ENCODE peak calls at places on chromosome 7, in seven cellular contexts. G is HepG2, F is K562, T is H1, D is SK-N-SH, M is NT2/D1, Q is GM12878. H is an unnamed sample.

GRCh38 chr7:150340024-150340749 is 1.2 kb downstream of the RARRES2 start:
- DNase-seq in G (peak), F (no peak), T (no peak), D (no peak), M (no peak), Q (no peak), H (no peak)

GRCh38 chr7:28596245-28596935 is 184.1 kb downstream of the CREB5 start:
- DNase-seq in G (peak), F (no peak), T (no peak), D (no peak), M (no peak), Q (no peak), H (no peak)

GRCh38 chr7:38929460-38930171 is 20.6 kb upstream of the VPS41 start:
- DNase-seq in G (no peak), F (peak), T (no peak), D (no peak), M (no peak), Q (no peak), H (no peak)

GRCh38 chr7:31788891-31789680 is 102.1 kb downstream of the PPP1R17 start:
- DNase-seq in G (no peak), F (no peak), T (no peak), D (no peak), M (no peak), Q (no peak), H (no peak)

GRCh38 chr7:133940368-133940767 is 186.8 kb upstream of the LRGUK start:
- DNase-seq in G (no peak), F (no peak), T (no peak), D (no peak), M (no peak), Q (no peak), H (no peak)

GRCh38 chr7:128738570-128739047 is 550 bp upstream of the CALU start:
- DNase-seq in G (no peak), F (peak), T (no peak), D (peak), M (no peak), Q (no peak), H (no peak)

GRCh38 chr7:97499204-97499603 is 232.7 kb upstream of the TAC1 start:
- DNase-seq in G (peak), F (peak), T (peak), D (peak), M (peak), Q (no peak), H (peak)

GRCh38 chr7:129943352-129943751 is 9.4 kb downstream of the UBE2H start:
- DNase-seq in G (no peak), F (no peak), T (no peak), D (no peak), M (no peak), Q (no peak), H (no peak)

GRCh38 chr7:84139986-84140729 is 54.4 kb downstream of the SEMA3A start:
- DNase-seq in G (peak), F (no peak), T (no peak), D (no peak), M (no peak), Q (no peak), H (no peak)

GRCh38 chr7:29854257-29854938 is 48.1 kb downstream of the WIPF3 start:
- DNase-seq in G (no peak), F (peak), T (no peak), D (no peak), M (peak), Q (no peak), H (no peak)

GRCh38 chr7:103944230-103944900 is 45.1 kb downstream of the RELN start:
- DNase-seq in G (no peak), F (no peak), T (no peak), D (no peak), M (no peak), Q (no peak), H (no peak)

GRCh38 chr7:910441-910861 is 34.1 kb downstream of the GET4 start:
- DNase-seq in G (no peak), F (no peak), T (no peak), D (no peak), M (no peak), Q (no peak), H (no peak)

GRCh38 chr7:28149291-28150101 is 31.1 kb downstream of the JAZF1 start:
- DNase-seq in G (no peak), F (no peak), T (no peak), D (no peak), M (no peak), Q (peak), H (no peak)

GRCh38 chr7:29102554-29103151 is 43.7 kb downstream of the CPVL start:
- DNase-seq in G (peak), F (peak), T (peak), D (peak), M (peak), Q (no peak), H (peak)

DNA sequence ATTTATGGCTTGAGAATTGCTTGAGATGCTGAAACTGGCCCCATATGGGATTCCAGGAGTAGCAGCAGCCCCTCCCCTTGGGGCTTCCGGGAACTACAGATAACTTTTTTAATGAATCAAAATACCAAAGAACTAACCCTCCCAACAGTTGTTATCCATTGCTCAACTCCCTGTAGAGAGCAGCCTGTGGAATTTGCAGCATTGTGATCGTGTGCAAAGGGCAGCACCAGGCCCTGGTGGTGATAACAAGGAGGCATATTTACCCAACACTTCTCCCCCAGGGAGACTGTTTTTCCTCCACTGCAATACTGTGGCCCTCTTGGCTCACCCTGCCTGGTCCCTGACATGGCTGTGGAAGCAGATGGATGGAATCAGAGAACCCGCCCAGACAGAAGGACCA is 196.2 kb downstream of the PLXNA4 start:
- DNase-seq in G (peak), F (no peak), T (no peak), D (no peak), M (no peak), Q (no peak), H (no peak)
- TF ChIP-seq YY1 in G (no peak), F (no peak), T (no peak), D (no peak), M (no peak), Q (no peak), H (no peak)

GRCh38 chr7:151800861-151801260 is 76.1 kb downstream of the PRKAG2 start:
- DNase-seq in G (no peak), F (no peak), T (no peak), D (no peak), M (no peak), Q (no peak), H (no peak)

GRCh38 chr7:151800391-151800790 is 76.5 kb downstream of the PRKAG2 start:
- DNase-seq in G (no peak), F (no peak), T (no peak), D (no peak), M (no peak), Q (no peak), H (no peak)

GRCh38 chr7:151799506-151799905 is 77.4 kb downstream of the PRKAG2 start:
- DNase-seq in G (no peak), F (no peak), T (no peak), D (no peak), M (no peak), Q (no peak), H (no peak)

GRCh38 chr7:151796871-151797270 is 80.0 kb downstream of the PRKAG2 start:
- DNase-seq in G (no peak), F (no peak), T (no peak), D (no peak), M (no peak), Q (no peak), H (no peak)

DNA sequence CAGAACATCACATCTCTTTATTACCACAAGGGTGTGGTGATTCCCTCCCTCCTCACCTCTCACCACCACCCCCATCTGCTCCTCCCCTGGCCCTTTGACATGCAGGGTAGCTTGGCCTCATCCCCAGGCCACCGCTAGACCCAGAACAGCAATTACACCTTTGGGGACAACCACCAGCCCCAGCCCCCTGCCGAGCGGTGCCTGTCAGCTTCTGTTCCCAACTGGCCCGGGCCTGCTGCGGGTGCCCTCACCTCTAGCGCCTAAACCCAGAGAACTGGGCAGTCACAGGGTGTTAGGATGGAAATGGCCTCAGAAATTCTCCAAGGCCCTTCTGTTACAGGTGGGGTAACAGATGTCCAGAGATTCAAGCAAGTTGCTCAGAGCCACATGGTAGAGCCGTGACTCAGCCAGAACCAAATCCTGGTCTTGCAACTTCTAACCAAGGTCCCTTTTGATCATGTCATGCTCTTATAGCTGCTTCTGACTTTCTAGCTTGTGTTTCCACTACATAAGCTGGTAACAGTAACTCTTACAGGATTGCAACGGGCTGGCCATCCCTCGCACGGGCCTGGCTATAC is 78.0 kb downstream of the PRKAG2 start:
- DNase-seq in G (no peak), F (no peak), T (no peak), D (no peak), M (no peak), Q (no peak), H (no peak)
- TF ChIP-seq YY1 in G (no peak), F (no peak), T (no peak), D (no peak), M (no peak), Q (no peak), H (no peak)

GRCh38 chr7:131605280-131605878 is 49.0 kb upstream of the PODXL start:
- DNase-seq in G (no peak), F (no peak), T (peak), D (no peak), M (peak), Q (no peak), H (no peak)

GRCh38 chr7:131604841-131605279 is 48.4 kb upstream of the PODXL start:
- DNase-seq in G (no peak), F (no peak), T (no peak), D (no peak), M (peak), Q (no peak), H (no peak)

GRCh38 chr7:131607291-131608111 is 51.1 kb upstream of the PODXL start:
- DNase-seq in G (no peak), F (no peak), T (no peak), D (no peak), M (no peak), Q (no peak), H (no peak)

GRCh38 chr7:131608112-131608498 is 51.7 kb upstream of the PODXL start:
- DNase-seq in G (no peak), F (no peak), T (no peak), D (no peak), M (no peak), Q (no peak), H (no peak)

GRCh38 chr7:131606346-131607290 is 50.2 kb upstream of the PODXL start:
- DNase-seq in G (no peak), F (no peak), T (no peak), D (no peak), M (no peak), Q (no peak), H (no peak)
- TF ChIP-seq YY1 in G (no peak), F (no peak), T (no peak), D (no peak), M (no peak), Q (no peak), H (no peak)

DNA sequence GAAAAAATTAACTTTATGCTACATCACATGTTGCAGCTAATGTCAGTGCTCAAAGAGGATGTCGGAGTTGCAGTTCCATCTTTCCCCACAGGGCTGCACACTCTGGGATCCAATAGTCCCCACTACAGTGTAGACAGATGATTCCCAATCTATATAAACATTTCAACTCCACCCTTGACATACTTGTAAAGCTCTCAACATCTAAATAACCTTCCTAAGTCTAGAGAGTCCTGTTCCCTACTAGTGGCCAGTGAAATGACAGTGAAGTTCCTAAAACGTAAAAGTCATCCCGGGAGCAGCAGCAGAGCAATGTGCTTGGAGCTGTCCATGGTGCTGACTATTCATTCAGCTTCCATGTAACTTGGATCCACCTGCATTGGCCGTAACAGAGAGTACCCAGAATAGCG is 145.1 kb downstream of the GRM8 start:
- DNase-seq in G (peak), F (peak), T (peak), D (peak), M (peak), Q (peak), H (peak)
- TF ChIP-seq YY1 in G (no peak), F (no peak), T (no peak), D (no peak), M (no peak), Q (no peak), H (no peak)

DNA sequence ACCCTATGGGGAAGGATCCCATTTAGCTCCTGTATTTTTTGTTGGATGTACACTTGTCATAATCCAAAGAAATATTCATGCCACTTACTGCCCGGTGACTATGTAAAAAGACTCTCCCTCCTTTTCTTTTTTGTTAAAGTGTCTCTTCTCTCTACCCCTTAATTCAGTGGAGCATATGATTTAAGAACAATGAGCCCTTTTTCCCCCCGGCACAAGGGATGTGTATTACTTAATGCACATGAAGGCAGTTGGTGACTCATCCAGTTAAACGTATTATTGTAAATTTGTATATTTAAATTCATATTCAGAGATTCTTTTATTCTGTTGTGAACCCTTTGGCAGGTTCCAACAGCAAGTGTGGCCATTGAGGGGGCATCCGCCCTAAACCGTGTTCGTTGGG is 241.9 kb downstream of the SLC25A13 start:
- DNase-seq in G (no peak), F (no peak), T (no peak), D (no peak), M (no peak), Q (no peak), H (no peak)
- TF ChIP-seq YY1 in G (no peak), F (no peak), T (no peak), D (no peak), M (no peak), Q (no peak), H (no peak)

GRCh38 chr7:50553973-50554372 is 11.2 kb downstream of the DDC start:
- DNase-seq in G (no peak), F (no peak), T (no peak), D (no peak), M (no peak), Q (no peak), H (no peak)

GRCh38 chr7:50552139-50552538 is 13.1 kb downstream of the DDC start:
- DNase-seq in G (peak), F (no peak), T (no peak), D (no peak), M (no peak), Q (no peak), H (no peak)

GRCh38 chr7:50554923-50555322 is 10.3 kb downstream of the DDC start:
- DNase-seq in G (no peak), F (no peak), T (no peak), D (no peak), M (no peak), Q (no peak), H (no peak)

GRCh38 chr7:50554431-50554830 is 10.8 kb downstream of the DDC start:
- DNase-seq in G (no peak), F (no peak), T (no peak), D (no peak), M (no peak), Q (no peak), H (no peak)

GRCh38 chr7:50552921-50553320 is 12.3 kb downstream of the DDC start:
- DNase-seq in G (peak), F (peak), T (no peak), D (no peak), M (no peak), Q (no peak), H (no peak)
- TF ChIP-seq YY1 in G (no peak), F (no peak), T (no peak), D (no peak), M (no peak), Q (no peak), H (no peak)

GRCh38 chr7:33107136-33108066 is 1.8 kb downstream of the RP9 start:
- DNase-seq in G (peak), F (peak), T (peak), D (peak), M (peak), Q (no peak), H (no peak)
- TF ChIP-seq YY1 in G (no peak), F (no peak), T (peak), D (no peak), M (no peak), Q (no peak), H (no peak)

GRCh38 chr7:55019691-55020480 is 1.1 kb downstream of the EGFR start:
- DNase-seq in G (no peak), F (no peak), T (peak), D (peak), M (no peak), Q (no peak), H (no peak)
- TF ChIP-seq YY1 in G (no peak), F (no peak), T (no peak), D (no peak), M (no peak), Q (no peak), H (no peak)